ENCODE peak calls at places on chromosomes 16 and 17, in five cellular contexts. One of them, this sample, is unnamed.

GRCh38 chr16:68065716-68066305 is 19.4 kb upstream of the NFATC3 start:
- DNase-seq in fibroblast of the conjunctiva: peak; percentile 62
- DNase-seq in fibroblast of mammary gland: peak; percentile 70
- DNase-seq in HEK293T: no peak
- DNase-seq in NCI-H1092: no peak
- DNase-seq in this sample: no peak

GRCh38 chr17:22692066-22692800 is 999.9 kb downstream of the KCNJ18 start:
- DNase-seq in fibroblast of the conjunctiva: no peak
- DNase-seq in fibroblast of mammary gland: no peak
- DNase-seq in HEK293T: no peak
- DNase-seq in NCI-H1092: no peak
- DNase-seq in this sample: no peak

GRCh38 chr17:75096082-75096625 is 8.4 kb downstream of the SLC16A5 start:
- DNase-seq in fibroblast of the conjunctiva: no peak
- DNase-seq in fibroblast of mammary gland: peak; percentile 69
- DNase-seq in HEK293T: no peak
- DNase-seq in NCI-H1092: no peak
- DNase-seq in this sample: peak; percentile 57

GRCh38 chr17:64124609-64125008 is 5.3 kb downstream of the ERN1 start:
- DNase-seq in fibroblast of the conjunctiva: no peak
- DNase-seq in fibroblast of mammary gland: no peak
- DNase-seq in HEK293T: no peak
- DNase-seq in NCI-H1092: no peak
- DNase-seq in this sample: no peak

GRCh38 chr17:27553019-27553511 is 77.9 kb upstream of the LGALS9 start:
- DNase-seq in fibroblast of the conjunctiva: no peak
- DNase-seq in fibroblast of mammary gland: peak; percentile 59
- DNase-seq in HEK293T: no peak
- DNase-seq in NCI-H1092: no peak
- DNase-seq in this sample: no peak

GRCh38 chr16:67115649-67116048 is 5.9 kb downstream of the PHAF1 start:
- DNase-seq in fibroblast of the conjunctiva: peak; percentile 13
- DNase-seq in fibroblast of mammary gland: peak; percentile 97
- DNase-seq in HEK293T: no peak
- DNase-seq in NCI-H1092: no peak
- DNase-seq in this sample: peak; percentile 28

GRCh38 chr17:50189396-50190277 is 11.8 kb downstream of the COL1A1 start:
- DNase-seq in fibroblast of the conjunctiva: no peak
- DNase-seq in fibroblast of mammary gland: peak; percentile 52
- DNase-seq in HEK293T: no peak
- DNase-seq in NCI-H1092: no peak
- DNase-seq in this sample: no peak

GRCh38 chr17:61317779-61318178 is 81.9 kb upstream of the TBX2 start:
- DNase-seq in fibroblast of the conjunctiva: no peak
- DNase-seq in fibroblast of mammary gland: no peak
- DNase-seq in HEK293T: no peak
- DNase-seq in NCI-H1092: no peak
- DNase-seq in this sample: no peak

GRCh38 chr17:75394332-75394918 is 11.1 kb downstream of the GRB2 start:
- DNase-seq in fibroblast of the conjunctiva: no peak
- DNase-seq in fibroblast of mammary gland: no peak
- DNase-seq in HEK293T: no peak
- DNase-seq in NCI-H1092: no peak
- DNase-seq in this sample: no peak

GRCh38 chr17:47935961-47936360 is 5.4 kb upstream of the PNPO start:
- DNase-seq in fibroblast of the conjunctiva: peak; percentile 52
- DNase-seq in fibroblast of mammary gland: peak; percentile 58
- DNase-seq in HEK293T: no peak
- DNase-seq in NCI-H1092: no peak
- DNase-seq in this sample: peak; percentile 53

GRCh38 chr17:42174126-42174783 is 6.7 kb downstream of the KCNH4 start:
- DNase-seq in fibroblast of the conjunctiva: no peak
- DNase-seq in fibroblast of mammary gland: no peak
- DNase-seq in HEK293T: no peak
- DNase-seq in NCI-H1092: no peak
- DNase-seq in this sample: no peak

GRCh38 chr17:9837551-9838471 is 12.1 kb downstream of the GLP2R start:
- DNase-seq in fibroblast of the conjunctiva: peak; percentile 34
- DNase-seq in fibroblast of mammary gland: peak; percentile 96
- DNase-seq in HEK293T: no peak
- DNase-seq in NCI-H1092: no peak
- DNase-seq in this sample: peak; percentile 20

GRCh38 chr17:76635659-76636360 is 7.7 kb downstream of the ST6GALNAC1 start:
- DNase-seq in fibroblast of the conjunctiva: no peak
- DNase-seq in fibroblast of mammary gland: no peak
- DNase-seq in HEK293T: no peak
- DNase-seq in NCI-H1092: no peak
- DNase-seq in this sample: no peak

GRCh38 chr17:48878920-48879898 is 13.4 kb upstream of the ATP5MC1 start:
- DNase-seq in fibroblast of the conjunctiva: peak; percentile 65
- DNase-seq in fibroblast of mammary gland: peak; percentile 74
- DNase-seq in HEK293T: peak; percentile 85
- DNase-seq in NCI-H1092: peak; percentile 39
- DNase-seq in this sample: peak; percentile 25

GRCh38 chr16:69399361-69399760 is 13.6 kb upstream of the TERF2 start:
- DNase-seq in fibroblast of the conjunctiva: no peak
- DNase-seq in fibroblast of mammary gland: peak; percentile 78
- DNase-seq in HEK293T: no peak
- DNase-seq in NCI-H1092: no peak
- DNase-seq in this sample: no peak

GRCh38 chr17:68906638-68907037 is 48.6 kb downstream of the ABCA8 start:
- DNase-seq in fibroblast of the conjunctiva: peak; percentile 2
- DNase-seq in fibroblast of mammary gland: peak; percentile 46
- DNase-seq in HEK293T: peak; percentile 13
- DNase-seq in NCI-H1092: no peak
- DNase-seq in this sample: no peak

GRCh38 chr17:58315281-58315711 is 13.3 kb downstream of the TSPOAP1 start:
- DNase-seq in fibroblast of the conjunctiva: no peak
- DNase-seq in fibroblast of mammary gland: no peak
- DNase-seq in HEK293T: no peak
- DNase-seq in NCI-H1092: no peak
- DNase-seq in this sample: no peak

GRCh38 chr17:70938311-70938710 is 769.0 kb downstream of the KCNJ2 start:
- DNase-seq in fibroblast of the conjunctiva: no peak
- DNase-seq in fibroblast of mammary gland: no peak
- DNase-seq in HEK293T: no peak
- DNase-seq in NCI-H1092: no peak
- DNase-seq in this sample: no peak

GRCh38 chr16:85274501-85274900 is 162.2 kb upstream of the CIBAR2 start:
- DNase-seq in fibroblast of the conjunctiva: no peak
- DNase-seq in fibroblast of mammary gland: no peak
- DNase-seq in HEK293T: no peak
- DNase-seq in NCI-H1092: no peak
- DNase-seq in this sample: no peak

GRCh38 chr16:23504076-23504452 is 6.2 kb downstream of the GGA2 start:
- DNase-seq in fibroblast of the conjunctiva: peak; percentile 30
- DNase-seq in fibroblast of mammary gland: peak; percentile 87
- DNase-seq in HEK293T: no peak
- DNase-seq in NCI-H1092: no peak
- DNase-seq in this sample: no peak

GRCh38 chr17:78562734-78563133 is 14.5 kb downstream of the DNAH17 start:
- DNase-seq in fibroblast of the conjunctiva: no peak
- DNase-seq in fibroblast of mammary gland: no peak
- DNase-seq in HEK293T: no peak
- DNase-seq in NCI-H1092: no peak
- DNase-seq in this sample: no peak

This sample was measured in T1000.